ENCODE peak calls at places on chromosome 12, in five cellular contexts. R, Q, Z, Y and H are unnamed samples.

GRCh38 chr12:65470261-65470660 is 191.8 kb downstream of the MSRB3 start:
- DNase-seq in R (peak), Q (no peak), Z (no peak), Y (no peak), H (no peak)

GRCh38 chr12:49912345-49912744 is 8.6 kb upstream of the FAIM2 start:
- DNase-seq in R (no peak), Q (no peak), Z (no peak), Y (no peak), H (no peak)

GRCh38 chr12:27975222-27976136 is 2.9 kb upstream of the PTHLH start:
- DNase-seq in R (no peak), Q (no peak), Z (no peak), Y (no peak), H (peak)

GRCh38 chr12:103930787-103931536 is 752 bp downstream of the HSP90B1 start:
- DNase-seq in R (no peak), Q (peak), Z (no peak), Y (no peak), H (peak)

GRCh38 chr12:48787791-48788521 is 933 bp downstream of the ADCY6 start:
- DNase-seq in R (no peak), Q (no peak), Z (no peak), Y (no peak), H (no peak)

GRCh38 chr12:28191690-28192089 is 1.4 kb downstream of the CCDC91 start:
- DNase-seq in R (no peak), Q (no peak), Z (no peak), Y (peak), H (peak)

GRCh38 chr12:118981285-118982201 is at the start of gene SRRM4:
- DNase-seq in R (no peak), Q (no peak), Z (no peak), Y (no peak), H (peak)

GRCh38 chr12:43728117-43728516 is 30.5 kb downstream of the PUS7L start:
- DNase-seq in R (no peak), Q (peak), Z (no peak), Y (no peak), H (peak)

GRCh38 chr12:16927259-16927658 is 321.3 kb upstream of the LMO3 start:
- DNase-seq in R (no peak), Q (no peak), Z (no peak), Y (no peak), H (no peak)

GRCh38 chr12:29521951-29522350 is 24.5 kb upstream of the OVCH1 start:
- DNase-seq in R (no peak), Q (peak), Z (peak), Y (no peak), H (no peak)

GRCh38 chr12:64173456-64173855 is 48.6 kb downstream of the KICS2 start:
- DNase-seq in R (no peak), Q (no peak), Z (no peak), Y (no peak), H (no peak)

GRCh38 chr12:26441434-26441833 is 246.1 kb downstream of the SSPN start:
- DNase-seq in R (no peak), Q (no peak), Z (no peak), Y (no peak), H (no peak)